ENCODE peak calls at places on chromosome 20, in five cellular contexts. K is D341Med; J is posterior cingulate gyrus; N is Calu3; R is activated effector memory CD4-positive, alpha-beta T cell treated with Interleukin-2 at 50 U/mL for 16 hours. I is an unnamed sample.

GRCh38 chr20:62151835-62152364 is 8.3 kb downstream of the SS18L1 start:
- DNase-seq in K (no peak), J (no peak), N (no peak), R (no peak), I (no peak)

GRCh38 chr20:64102647-64103354 is 4.6 kb downstream of the NPBWR2 start:
- DNase-seq in K (peak), J (no peak), N (no peak), R (no peak), I (no peak)

GRCh38 chr20:47202765-47203667 is 153.5 kb downstream of the ZMYND8 start:
- DNase-seq in K (no peak), J (no peak), N (no peak), R (no peak), I (no peak)

GRCh38 chr20:17568972-17569471 is 853 bp upstream of the DSTN start:
- DNase-seq in K (peak), J (peak), N (peak), R (no peak), I (peak)

GRCh38 chr20:58719258-58719657 is 26.7 kb downstream of the NPEPL1 start:
- DNase-seq in K (peak), J (peak), N (no peak), R (no peak), I (no peak)

GRCh38 chr20:3077618-3078134 is 6.3 kb downstream of the OXT start:
- DNase-seq in K (no peak), J (no peak), N (no peak), R (no peak), I (no peak)

GRCh38 chr20:5070081-5070480 is 49.7 kb downstream of the PCNA start:
- DNase-seq in K (no peak), J (no peak), N (no peak), R (no peak), I (no peak)

GRCh38 chr20:29876911-29877285 is 1380.6 kb upstream of the DEFB115 start:
- DNase-seq in K (peak), J (peak), N (no peak), R (no peak), I (no peak)

GRCh38 chr20:32089637-32090330 is 19.7 kb upstream of the TM9SF4 start:
- DNase-seq in K (no peak), J (no peak), N (no peak), R (no peak), I (no peak)

GRCh38 chr20:10309326-10309725 is 90.7 kb downstream of the SNAP25 start:
- DNase-seq in K (no peak), J (no peak), N (peak), R (no peak), I (peak)

GRCh38 chr20:5195655-5196054 is 68.8 kb downstream of the CDS2 start:
- DNase-seq in K (no peak), J (no peak), N (no peak), R (no peak), I (peak)

GRCh38 chr20:23658336-23658735 is 20.6 kb upstream of the CST3 start:
- DNase-seq in K (no peak), J (no peak), N (no peak), R (no peak), I (no peak)

GRCh38 chr20:20754758-20755157 is 42.3 kb upstream of the RALGAPA2 start:
- DNase-seq in K (no peak), J (no peak), N (no peak), R (no peak), I (no peak)

GRCh38 chr20:58850693-58851174 is at the start of gene GNAS-AS1:
- DNase-seq in K (peak), J (peak), N (no peak), R (peak), I (peak)

GRCh38 chr20:38091447-38092216 is 58.1 kb downstream of the RPRD1B start:
- DNase-seq in K (no peak), J (no peak), N (no peak), R (no peak), I (no peak)

GRCh38 chr20:64173116-64173515 is 8.9 kb downstream of the MYT1 start:
- DNase-seq in K (no peak), J (no peak), N (no peak), R (no peak), I (no peak)

GRCh38 chr20:35603695-35604443 is 11.8 kb upstream of the SPAG4 start:
- DNase-seq in K (no peak), J (no peak), N (no peak), R (no peak), I (no peak)

GRCh38 chr20:62362991-62363919 is 3.9 kb downstream of the LAMA5 start:
- DNase-seq in K (no peak), J (peak), N (peak), R (no peak), I (no peak)